ENCODE peak calls at places on chromosome 12, in eight cellular contexts. One of them, this sample, is unnamed. For H3K27me3, the result is how much of the 10 kb centered on the place peaks cover.

GRCh38 chr12:81759215-81759991 is at the start of gene PPFIA2:
- DNase-seq in stomach: no peak
- DNase-seq in endodermal cell: peak
- DNase-seq in heart left ventricle: peak
- DNase-seq in mammary epithelial cell: no peak
- DNase-seq in right lobe of liver: peak
- DNase-seq in GM12878: no peak
- DNase-seq in HCT116: no peak
- DNase-seq in this sample: no peak

GRCh38 chr12:91951571-91951970 is 194.1 kb downstream of the BTG1 start:
- DNase-seq in right lobe of liver: no peak
- DNase-seq in mammary epithelial cell: peak
- DNase-seq in endodermal cell: no peak
- DNase-seq in HCT116: no peak
- DNase-seq in heart left ventricle: no peak
- DNase-seq in stomach: no peak
- DNase-seq in GM12878: no peak
- DNase-seq in this sample: no peak

GRCh38 chr12:20183563-20183962 is 184.8 kb upstream of the PDE3A start:
- DNase-seq in heart left ventricle: no peak
- DNase-seq in mammary epithelial cell: no peak
- DNase-seq in stomach: no peak
- DNase-seq in GM12878: no peak
- DNase-seq in HCT116: no peak
- DNase-seq in right lobe of liver: no peak
- DNase-seq in endodermal cell: no peak
- DNase-seq in this sample: no peak

GRCh38 chr12:110373025-110373876 is 30.3 kb downstream of the ANAPC7 start:
- DNase-seq in GM12878: no peak
- DNase-seq in heart left ventricle: no peak
- DNase-seq in endodermal cell: no peak
- DNase-seq in stomach: no peak
- DNase-seq in right lobe of liver: no peak
- DNase-seq in HCT116: no peak
- DNase-seq in mammary epithelial cell: no peak
- DNase-seq in this sample: no peak

GRCh38 chr12:122123051-122123760 is 44.6 kb downstream of the MLXIP start:
- DNase-seq in HCT116: peak
- DNase-seq in stomach: peak
- DNase-seq in right lobe of liver: no peak
- DNase-seq in mammary epithelial cell: peak
- DNase-seq in GM12878: no peak
- DNase-seq in endodermal cell: peak
- DNase-seq in heart left ventricle: peak
- DNase-seq in this sample: peak

GRCh38 chr12:40775681-40776080 is 83.4 kb downstream of the CNTN1 start:
- DNase-seq in GM12878: no peak
- DNase-seq in endodermal cell: no peak
- DNase-seq in heart left ventricle: no peak
- DNase-seq in stomach: no peak
- DNase-seq in HCT116: no peak
- DNase-seq in mammary epithelial cell: peak
- DNase-seq in right lobe of liver: no peak
- DNase-seq in this sample: no peak

GRCh38 chr12:21910642-21911041 is 30.6 kb downstream of the ABCC9 start:
- DNase-seq in HCT116: no peak
- DNase-seq in stomach: no peak
- DNase-seq in endodermal cell: no peak
- DNase-seq in right lobe of liver: no peak
- DNase-seq in heart left ventricle: no peak
- DNase-seq in GM12878: no peak
- DNase-seq in mammary epithelial cell: no peak
- DNase-seq in this sample: no peak

GRCh38 chr12:20436367-20436766 is 68.0 kb downstream of the PDE3A start:
- DNase-seq in right lobe of liver: no peak
- DNase-seq in stomach: no peak
- DNase-seq in mammary epithelial cell: no peak
- DNase-seq in GM12878: no peak
- DNase-seq in endodermal cell: no peak
- DNase-seq in heart left ventricle: no peak
- DNase-seq in HCT116: no peak
- DNase-seq in this sample: no peak

GRCh38 chr12:55718020-55718419 is 2.2 kb upstream of the RDH5 start:
- DNase-seq in right lobe of liver: no peak
- DNase-seq in GM12878: no peak
- DNase-seq in HCT116: no peak
- DNase-seq in mammary epithelial cell: no peak
- DNase-seq in stomach: no peak
- DNase-seq in heart left ventricle: no peak
- DNase-seq in endodermal cell: peak
- DNase-seq in this sample: no peak

GRCh38 chr12:55719371-55719770 is 822 bp upstream of the RDH5 start:
- DNase-seq in mammary epithelial cell: no peak
- DNase-seq in right lobe of liver: no peak
- DNase-seq in stomach: no peak
- DNase-seq in heart left ventricle: no peak
- DNase-seq in GM12878: no peak
- DNase-seq in HCT116: no peak
- DNase-seq in endodermal cell: no peak
- DNase-seq in this sample: no peak

GRCh38 chr12:55717397-55718007 is 1.7 kb downstream of the BLOC1S1 start:
- DNase-seq in mammary epithelial cell: peak
- DNase-seq in heart left ventricle: no peak
- DNase-seq in stomach: no peak
- DNase-seq in right lobe of liver: no peak
- DNase-seq in GM12878: no peak
- DNase-seq in HCT116: no peak
- DNase-seq in endodermal cell: no peak
- DNase-seq in this sample: no peak

GRCh38 chr12:55720071-55720564 is at the start of gene RDH5:
- DNase-seq in GM12878: no peak
- DNase-seq in endodermal cell: no peak
- DNase-seq in HCT116: no peak
- DNase-seq in right lobe of liver: peak
- DNase-seq in heart left ventricle: peak
- DNase-seq in stomach: peak
- DNase-seq in mammary epithelial cell: peak
- DNase-seq in this sample: no peak

DNA sequence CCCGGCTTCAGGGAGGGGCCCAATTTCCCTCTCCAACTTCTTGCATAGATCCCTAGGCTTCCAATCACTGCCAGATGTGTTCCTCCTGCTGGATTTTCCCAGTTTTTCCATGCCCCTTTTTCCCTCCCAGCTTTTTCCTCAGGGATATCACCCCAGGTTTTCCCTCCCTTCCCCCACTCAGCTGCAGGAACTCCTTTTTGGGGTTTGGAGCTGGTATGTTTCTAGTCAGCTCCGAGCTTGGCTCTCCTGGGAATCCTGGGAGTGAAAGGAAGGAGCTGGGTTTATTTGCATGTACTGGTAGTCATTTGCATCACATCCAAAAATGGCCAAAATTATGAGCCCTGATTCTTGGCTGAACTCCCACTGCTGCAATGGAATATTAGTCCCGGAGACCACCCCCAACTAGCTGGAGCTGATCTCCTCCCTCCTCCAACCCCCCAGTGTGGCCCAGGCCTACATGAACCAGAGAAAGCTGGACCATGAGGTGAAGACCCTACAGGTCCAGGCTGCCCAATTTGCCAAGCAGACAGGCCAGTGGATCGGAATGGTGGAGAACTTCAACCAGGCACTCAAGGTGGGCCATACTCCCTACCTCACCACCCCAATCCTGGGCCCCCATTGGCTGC is 1.4 kb upstream of the RDH5 start:
- DNase-seq in endodermal cell: no peak
- DNase-seq in right lobe of liver: no peak
- DNase-seq in GM12878: no peak
- DNase-seq in mammary epithelial cell: no peak
- DNase-seq in heart left ventricle: no peak
- DNase-seq in stomach: no peak
- DNase-seq in HCT116: no peak
- DNase-seq in this sample: no peak
- H3K4me3 ChIP-seq in endodermal cell: no peak
- H3K4me3 ChIP-seq in right lobe of liver: no peak
- H3K4me3 ChIP-seq in GM12878: no peak
- H3K4me3 ChIP-seq in mammary epithelial cell: no peak
- H3K4me3 ChIP-seq in heart left ventricle: no peak
- H3K4me3 ChIP-seq in stomach: no peak
- H3K4me3 ChIP-seq in HCT116: no peak
- H3K4me3 ChIP-seq in this sample: no peak

GRCh38 chr12:54191126-54191525 is 2.3 kb upstream of the SMUG1 start:
- DNase-seq in endodermal cell: no peak
- DNase-seq in right lobe of liver: no peak
- DNase-seq in heart left ventricle: no peak
- DNase-seq in stomach: no peak
- DNase-seq in GM12878: no peak
- DNase-seq in HCT116: no peak
- DNase-seq in mammary epithelial cell: peak
- DNase-seq in this sample: no peak
- H3K27me3 ChIP-seq in endodermal cell: half or more
- H3K27me3 ChIP-seq in right lobe of liver: under half
- H3K27me3 ChIP-seq in heart left ventricle: under half
- H3K27me3 ChIP-seq in stomach: under half
- H3K27me3 ChIP-seq in GM12878: under half
- H3K27me3 ChIP-seq in HCT116: under half
- H3K27me3 ChIP-seq in mammary epithelial cell: under half
- H3K27me3 ChIP-seq in this sample: under half

GRCh38 chr12:90253142-90253541 is 544.5 kb upstream of the ATP2B1 start:
- DNase-seq in HCT116: no peak
- DNase-seq in stomach: no peak
- DNase-seq in GM12878: no peak
- DNase-seq in endodermal cell: no peak
- DNase-seq in heart left ventricle: no peak
- DNase-seq in right lobe of liver: no peak
- DNase-seq in mammary epithelial cell: no peak
- DNase-seq in this sample: no peak

GRCh38 chr12:90257927-90258624 is 549.4 kb upstream of the ATP2B1 start:
- DNase-seq in stomach: no peak
- DNase-seq in mammary epithelial cell: no peak
- DNase-seq in endodermal cell: no peak
- DNase-seq in heart left ventricle: no peak
- DNase-seq in right lobe of liver: no peak
- DNase-seq in HCT116: no peak
- DNase-seq in GM12878: no peak
- DNase-seq in this sample: no peak

GRCh38 chr12:90250041-90250440 is 541.4 kb upstream of the ATP2B1 start:
- DNase-seq in mammary epithelial cell: peak
- DNase-seq in stomach: no peak
- DNase-seq in GM12878: no peak
- DNase-seq in heart left ventricle: no peak
- DNase-seq in endodermal cell: no peak
- DNase-seq in HCT116: no peak
- DNase-seq in right lobe of liver: no peak
- DNase-seq in this sample: no peak

GRCh38 chr12:90250766-90251165 is 542.1 kb upstream of the ATP2B1 start:
- DNase-seq in heart left ventricle: peak
- DNase-seq in stomach: no peak
- DNase-seq in GM12878: no peak
- DNase-seq in right lobe of liver: no peak
- DNase-seq in HCT116: no peak
- DNase-seq in mammary epithelial cell: no peak
- DNase-seq in endodermal cell: no peak
- DNase-seq in this sample: no peak

GRCh38 chr12:90253674-90254181 is 545.1 kb upstream of the ATP2B1 start:
- DNase-seq in stomach: peak
- DNase-seq in GM12878: peak
- DNase-seq in right lobe of liver: peak
- DNase-seq in heart left ventricle: peak
- DNase-seq in HCT116: peak
- DNase-seq in endodermal cell: peak
- DNase-seq in mammary epithelial cell: peak
- DNase-seq in this sample: peak
- TF ChIP-seq CTCF in stomach: no peak
- TF ChIP-seq CTCF in GM12878: peak
- TF ChIP-seq CTCF in right lobe of liver: no peak
- TF ChIP-seq CTCF in heart left ventricle: no peak
- TF ChIP-seq CTCF in HCT116: peak
- TF ChIP-seq CTCF in endodermal cell: peak
- TF ChIP-seq CTCF in mammary epithelial cell: peak
- TF ChIP-seq CTCF in this sample: peak

GRCh38 chr12:124451637-124452243 is 115.7 kb downstream of the NCOR2 start:
- DNase-seq in right lobe of liver: no peak
- DNase-seq in GM12878: no peak
- DNase-seq in heart left ventricle: no peak
- DNase-seq in stomach: no peak
- DNase-seq in mammary epithelial cell: no peak
- DNase-seq in endodermal cell: no peak
- DNase-seq in HCT116: no peak
- DNase-seq in this sample: no peak

GRCh38 chr12:124453419-124454351 is 113.7 kb downstream of the NCOR2 start:
- DNase-seq in GM12878: peak
- DNase-seq in heart left ventricle: peak
- DNase-seq in right lobe of liver: peak
- DNase-seq in mammary epithelial cell: no peak
- DNase-seq in stomach: peak
- DNase-seq in HCT116: peak
- DNase-seq in endodermal cell: peak
- DNase-seq in this sample: peak

GRCh38 chr12:124451016-124451415 is 116.4 kb downstream of the NCOR2 start:
- DNase-seq in mammary epithelial cell: no peak
- DNase-seq in HCT116: no peak
- DNase-seq in heart left ventricle: no peak
- DNase-seq in stomach: no peak
- DNase-seq in GM12878: no peak
- DNase-seq in right lobe of liver: no peak
- DNase-seq in endodermal cell: no peak
- DNase-seq in this sample: no peak

GRCh38 chr12:124454352-124454725 is 113.1 kb downstream of the NCOR2 start:
- DNase-seq in HCT116: no peak
- DNase-seq in stomach: no peak
- DNase-seq in mammary epithelial cell: no peak
- DNase-seq in endodermal cell: no peak
- DNase-seq in right lobe of liver: no peak
- DNase-seq in heart left ventricle: no peak
- DNase-seq in GM12878: no peak
- DNase-seq in this sample: no peak

DNA sequence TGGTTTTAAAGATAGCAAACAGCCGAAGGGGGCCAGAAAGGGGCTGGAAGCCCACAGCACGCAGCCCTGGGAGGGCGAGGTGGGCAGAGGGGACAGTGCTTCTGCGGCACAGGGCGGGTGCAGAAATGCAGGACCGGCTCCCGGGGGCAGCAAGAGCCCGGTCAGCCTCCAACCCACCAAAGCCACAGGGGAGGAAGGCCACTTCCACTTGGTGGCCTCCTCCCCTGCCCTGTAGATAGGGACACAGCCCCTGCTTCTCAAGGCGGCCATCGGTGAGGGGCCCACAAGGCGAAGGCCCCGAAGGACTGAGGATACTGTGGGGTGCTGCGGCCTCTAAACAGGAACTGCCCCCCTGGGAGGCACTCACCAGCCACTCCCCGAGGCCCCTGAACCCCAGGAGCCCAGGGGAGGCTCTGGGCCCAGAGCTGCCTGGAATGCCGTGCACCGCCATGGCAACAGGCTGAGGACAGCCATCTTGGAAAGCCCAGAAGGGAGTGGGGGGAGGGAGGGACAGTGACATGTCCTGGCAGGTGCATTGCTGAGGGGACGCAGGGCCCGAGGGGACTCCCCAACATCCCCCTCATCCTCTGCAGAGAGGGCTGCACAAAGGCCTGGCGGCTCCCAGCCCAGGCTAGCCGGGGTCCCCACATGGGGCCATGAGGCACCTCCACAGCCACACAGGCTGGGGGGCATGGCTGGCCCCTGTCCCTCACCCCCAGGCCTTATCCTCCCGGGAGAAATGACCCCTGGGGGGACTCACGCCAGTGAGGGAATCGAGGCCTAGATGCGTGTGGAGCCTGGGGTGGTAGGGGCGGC is 114.6 kb downstream of the NCOR2 start:
- DNase-seq in HCT116: no peak
- DNase-seq in right lobe of liver: no peak
- DNase-seq in heart left ventricle: no peak
- DNase-seq in GM12878: no peak
- DNase-seq in stomach: no peak
- DNase-seq in endodermal cell: no peak
- DNase-seq in mammary epithelial cell: no peak
- DNase-seq in this sample: no peak
- H3K4me3 ChIP-seq in HCT116: peak
- H3K4me3 ChIP-seq in right lobe of liver: no peak
- H3K4me3 ChIP-seq in heart left ventricle: no peak
- H3K4me3 ChIP-seq in GM12878: peak
- H3K4me3 ChIP-seq in stomach: no peak
- H3K4me3 ChIP-seq in endodermal cell: no peak
- H3K4me3 ChIP-seq in mammary epithelial cell: no peak
- H3K4me3 ChIP-seq in this sample: peak